ENCODE peak calls at places on chromosomes 5 and 9, in seven cellular contexts. U is right atrium auricular region, I is A673, D is suprapubic skin, M is GM23338, Y is BJ, H is mammary epithelial cell. W is an unnamed sample.

GRCh38 chr9:127417130-127418036 is 6.8 kb upstream of the ZNF79 start:
- DNase-seq in U (no peak), I (no peak), D (no peak), M (no peak), Y (peak; percentile 75), H (peak; percentile 91), W (no peak)

GRCh38 chr9:130430232-130430631 is 14.5 kb upstream of the ASS1 start:
- DNase-seq in U (no peak), I (no peak), D (no peak), M (no peak), Y (no peak), H (no peak), W (no peak)

GRCh38 chr5:171855798-171856772 is 70.5 kb downstream of the SMIM23 start:
- DNase-seq in U (no peak), I (no peak), D (no peak), M (no peak), Y (no peak), H (no peak), W (no peak)

GRCh38 chr5:122584411-122585110 is 190.3 kb upstream of the SNX2 start:
- DNase-seq in U (no peak), I (no peak), D (no peak), M (no peak), Y (no peak), H (no peak), W (no peak)

GRCh38 chr9:131641618-131642495 is 96.5 kb downstream of the PRRT1B start:
- DNase-seq in U (no peak), I (peak; percentile 16), D (no peak), M (no peak), Y (peak; percentile 78), H (no peak), W (peak; percentile 38)

GRCh38 chr9:106203832-106204516 is 509.6 kb downstream of the TMEM38B start:
- DNase-seq in U (no peak), I (no peak), D (no peak), M (no peak), Y (no peak), H (no peak), W (no peak)

GRCh38 chr5:36985387-36985786 is 108.8 kb downstream of the NIPBL start:
- DNase-seq in U (no peak), I (no peak), D (no peak), M (no peak), Y (no peak), H (no peak), W (no peak)

GRCh38 chr9:129486496-129487306 is 134.2 kb downstream of the C9orf50 start:
- DNase-seq in U (peak; percentile 94), I (no peak), D (no peak), M (no peak), Y (peak; percentile 72), H (no peak), W (no peak)

GRCh38 chr9:110027624-110028023 is 180.3 kb downstream of the C9orf152 start:
- DNase-seq in U (peak; percentile 66), I (no peak), D (no peak), M (peak; percentile 37), Y (no peak), H (no peak), W (peak; percentile 78)

GRCh38 chr9:97666907-97667686 is 30.0 kb downstream of the XPA start:
- DNase-seq in U (no peak), I (no peak), D (no peak), M (no peak), Y (no peak), H (no peak), W (no peak)

GRCh38 chr5:148843510-148844318 is 17.3 kb downstream of the ADRB2 start:
- DNase-seq in U (no peak), I (no peak), D (no peak), M (no peak), Y (no peak), H (no peak), W (no peak)

GRCh38 chr9:136251264-136252115 is 5.9 kb upstream of the QSOX2 start:
- DNase-seq in U (no peak), I (no peak), D (no peak), M (no peak), Y (no peak), H (no peak), W (no peak)

GRCh38 chr9:73067074-73067473 is 84.6 kb upstream of the ANXA1 start:
- DNase-seq in U (no peak), I (no peak), D (no peak), M (peak; percentile 41), Y (no peak), H (no peak), W (no peak)

GRCh38 chr9:99557816-99558215 is 263.9 kb upstream of the NR4A3 start:
- DNase-seq in U (no peak), I (no peak), D (no peak), M (no peak), Y (no peak), H (no peak), W (no peak)

GRCh38 chr5:218457-219289 is 553 bp downstream of the SDHA start:
- DNase-seq in U (no peak), I (no peak), D (no peak), M (peak; percentile 62), Y (no peak), H (peak; percentile 28), W (peak; percentile 39)

DNA sequence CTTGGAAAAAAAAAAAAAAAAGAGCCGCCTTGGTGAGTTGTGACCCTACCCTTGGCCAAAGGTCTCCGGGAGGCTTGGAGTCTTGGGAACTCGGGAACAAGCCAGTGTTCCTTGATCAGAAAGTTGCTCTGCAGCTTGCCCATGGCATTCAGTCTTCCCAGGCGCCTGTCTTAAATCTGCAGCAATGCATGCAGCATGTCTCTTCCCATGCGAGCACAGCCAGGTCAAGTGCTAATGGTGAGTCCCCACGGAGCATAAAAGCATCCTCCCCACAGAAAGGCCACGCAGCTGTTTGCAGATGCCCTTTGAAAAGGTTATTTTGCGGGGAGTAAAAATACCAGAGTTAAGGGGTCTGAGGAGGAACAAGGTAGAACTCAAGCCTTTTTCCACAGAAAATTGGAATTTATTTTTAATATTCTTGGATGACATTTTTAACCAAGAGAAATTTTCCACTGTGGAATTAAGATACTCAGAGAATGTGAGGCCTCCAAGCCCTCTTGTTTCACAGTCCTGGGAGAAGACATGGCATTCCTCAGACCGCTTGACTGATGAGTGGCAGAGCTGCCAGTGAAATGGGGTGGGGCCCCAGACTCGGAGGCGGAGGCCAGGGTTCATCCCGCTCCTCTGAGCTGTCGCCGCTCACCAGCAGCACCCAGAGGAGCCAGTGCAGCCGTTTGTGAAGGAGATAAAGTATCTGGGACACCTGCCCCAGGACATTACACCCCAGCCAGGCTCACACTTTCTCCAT is 81.6 kb downstream of the CYFIP2 start:
- DNase-seq in U (peak; percentile 36), I (no peak), D (no peak), M (no peak), Y (no peak), H (no peak), W (no peak)
- H3K36me3 ChIP-seq in U (no peaks in the 10 kb centered on the region), I (no peaks in the 10 kb centered on the region), D (no peaks in the 10 kb centered on the region), M (no peaks in the 10 kb centered on the region), Y (no peaks in the 10 kb centered on the region), H (no peaks in the 10 kb centered on the region), W (no peaks in the 10 kb centered on the region)

GRCh38 chr9:93859431-93860215 is 95.5 kb downstream of the BARX1 start:
- DNase-seq in U (no peak), I (no peak), D (no peak), M (peak; percentile 40), Y (no peak), H (no peak), W (no peak)
- H3K27me3 ChIP-seq in U (peaks cover 6% of the 10 kb centered on the region), I (peaks cover 23% of the 10 kb centered on the region), D (peaks cover 57% of the 10 kb centered on the region), M (peaks cover 14% of the 10 kb centered on the region), Y (no peaks in the 10 kb centered on the region), H (peaks cover 3% of the 10 kb centered on the region), W (peaks cover 11% of the 10 kb centered on the region)

GRCh38 chr9:14351206-14351605 is 37.3 kb upstream of the NFIB start:
- DNase-seq in U (no peak), I (no peak), D (no peak), M (no peak), Y (no peak), H (peak; percentile 28), W (no peak)

GRCh38 chr9:14352549-14352948 is 38.6 kb upstream of the NFIB start:
- DNase-seq in U (no peak), I (no peak), D (no peak), M (no peak), Y (no peak), H (no peak), W (no peak)

GRCh38 chr9:14350766-14351165 is 36.8 kb upstream of the NFIB start:
- DNase-seq in U (no peak), I (no peak), D (no peak), M (no peak), Y (no peak), H (peak; percentile 28), W (no peak)

GRCh38 chr9:14356376-14356775 is 42.4 kb upstream of the NFIB start:
- DNase-seq in U (no peak), I (no peak), D (no peak), M (no peak), Y (no peak), H (no peak), W (no peak)

DNA sequence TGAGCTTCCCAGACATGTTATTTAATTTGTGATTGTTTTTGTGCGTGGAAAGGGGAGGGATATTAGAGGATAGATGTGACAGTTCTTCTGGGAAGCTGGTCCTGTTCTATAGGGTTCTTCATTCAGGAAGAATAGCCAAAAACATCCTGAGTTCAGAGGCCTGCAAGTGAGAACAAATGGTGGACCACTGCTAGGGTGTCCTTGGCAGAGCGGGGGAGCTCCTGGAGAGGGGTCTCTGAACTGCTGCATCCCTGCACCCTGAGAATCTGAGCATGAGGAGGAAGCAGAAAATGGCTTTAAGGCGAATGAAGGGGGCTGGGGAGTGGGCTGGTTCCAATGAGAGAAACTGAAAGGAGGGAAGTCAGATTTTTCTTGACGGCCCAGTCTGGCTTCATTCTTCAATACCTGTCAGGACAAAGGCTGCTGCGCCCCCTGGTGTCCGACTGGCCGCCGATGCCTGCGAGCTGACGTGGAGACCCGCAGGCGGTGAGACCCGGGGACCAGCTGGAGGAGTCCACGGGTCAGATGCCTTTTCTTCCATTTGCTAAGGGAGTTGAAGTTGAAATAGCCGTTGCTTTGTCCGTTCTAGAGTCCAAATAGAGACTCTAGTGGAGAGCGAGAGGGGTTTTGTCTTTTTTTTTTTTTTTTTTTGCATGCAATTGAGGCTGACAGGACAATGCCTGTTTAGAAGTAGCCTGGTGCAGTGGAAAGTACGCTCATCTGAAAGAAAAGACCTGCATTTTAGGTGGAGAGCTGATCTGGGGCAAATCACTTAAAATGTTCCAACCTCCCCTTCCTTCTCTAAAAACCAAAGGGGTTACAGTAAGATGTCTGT is 39.5 kb upstream of the NFIB start:
- DNase-seq in U (peak; percentile 98), I (peak; percentile 79), D (peak; percentile 95), M (peak; percentile 94), Y (no peak), H (peak; percentile 61), W (peak; percentile 84)
- H3K4me3 ChIP-seq in U (peak overlapping the region; percentile 26), I (no peak overlapping the region), D (peak overlapping the region; percentile 35), M (peak overlapping the region; percentile 41), Y (no peak overlapping the region), H (peak overlapping the region; percentile 31), W (no peak overlapping the region)

GRCh38 chr9:87336914-87337333 is 160.7 kb upstream of the DAPK1 start:
- DNase-seq in U (no peak), I (peak; percentile 94), D (no peak), M (peak; percentile 94), Y (no peak), H (peak; percentile 64), W (peak; percentile 42)
- H3K36me3 ChIP-seq in U (no peaks in the 10 kb centered on the region), I (no peaks in the 10 kb centered on the region), D (no peaks in the 10 kb centered on the region), M (no peaks in the 10 kb centered on the region), Y (no peaks in the 10 kb centered on the region), H (no peaks in the 10 kb centered on the region), W (no peaks in the 10 kb centered on the region)